ENCODE peak calls at places on chromosome 1, in ten cellular contexts. E, Z, B, F, L, Y, D, O, J and S are unnamed samples.
A peak's percentile ranks its signal among the peaks of the same experiment; 100 is the strongest.

GRCh38 chr1:43582162-43582566 is 51.5 kb downstream of the PTPRF start:
- DNase-seq in E (peak; percentile 89), Z (no peak), B (peak; percentile 89), F (no peak), L (peak; percentile 96), Y (peak; percentile 96), D (peak; percentile 97), O (no peak), J (peak; percentile 93), S (peak; percentile 94)

GRCh38 chr1:201885531-201886075 is 3.1 kb upstream of the SHISA4 start:
- DNase-seq in E (peak; percentile 46), Z (no peak), B (no peak), F (no peak), L (peak; percentile 47), Y (peak; percentile 77), D (peak; percentile 68), O (no peak), J (peak; percentile 34), S (peak; percentile 69)

GRCh38 chr1:212457740-212458338 is 25.1 kb downstream of the NENF start:
- DNase-seq in E (no peak), Z (peak; percentile 37), B (peak; percentile 35), F (no peak), L (peak; percentile 62), Y (no peak), D (peak; percentile 77), O (no peak), J (no peak), S (peak; percentile 61)

GRCh38 chr1:165894591-165894990 is 67.2 kb downstream of the UCK2 start:
- DNase-seq in E (peak; percentile 49), Z (no peak), B (no peak), F (no peak), L (peak; percentile 41), Y (no peak), D (peak; percentile 41), O (no peak), J (no peak), S (peak; percentile 51)

GRCh38 chr1:5745776-5746610 is 246.2 kb downstream of the NPHP4 start:
- DNase-seq in E (peak; percentile 62), Z (peak; percentile 28), B (peak; percentile 63), F (peak; percentile 11), L (peak; percentile 1), Y (peak; percentile 64), D (peak; percentile 48), O (peak; percentile 19), J (peak; percentile 69), S (peak; percentile 26)

GRCh38 chr1:46804926-46805325 is 6.1 kb downstream of the CYP4B1 start:
- DNase-seq in E (no peak), Z (no peak), B (no peak), F (no peak), L (no peak), Y (no peak), D (no peak), O (no peak), J (no peak), S (no peak)

GRCh38 chr1:151509350-151510019 is 1.7 kb upstream of the CGN start:
- DNase-seq in E (no peak), Z (no peak), B (no peak), F (no peak), L (no peak), Y (no peak), D (no peak), O (no peak), J (no peak), S (no peak)

GRCh38 chr1:4528590-4528989 is 125.8 kb upstream of the AJAP1 start:
- DNase-seq in E (no peak), Z (no peak), B (no peak), F (no peak), L (no peak), Y (no peak), D (no peak), O (no peak), J (no peak), S (no peak)

GRCh38 chr1:47755368-47755990 is 241.7 kb downstream of the TRABD2B start:
- DNase-seq in E (no peak), Z (peak; percentile 8), B (no peak), F (peak; percentile 26), L (no peak), Y (no peak), D (peak; percentile 23), O (no peak), J (peak; percentile 25), S (no peak)